ENCODE peak calls at places on chromosomes 7 and 10, in five cellular contexts. C is kidney, L is cardiac muscle cell, Q is uterus, A is IMR-90. H is an unnamed sample.

GRCh38 chr10:17394854-17395253 is 59.5 kb downstream of the ST8SIA6 start:
- DNase-seq in C (no peak), L (no peak), Q (no peak), A (no peak), H (no peak)

GRCh38 chr10:73771722-73772279 is 10.0 kb upstream of the CHCHD1 start:
- DNase-seq in C (no peak), L (peak; percentile 32), Q (peak; percentile 89), A (peak; percentile 73), H (peak; percentile 86)

GRCh38 chr7:28408105-28408973 is 4.0 kb upstream of the CREB5 start:
- DNase-seq in C (peak; percentile 65), L (no peak), Q (peak; percentile 60), A (peak; percentile 81), H (peak; percentile 44)

GRCh38 chr10:25745976-25746375 is 188.1 kb upstream of the MYO3A start:
- DNase-seq in C (no peak), L (peak; percentile 6), Q (no peak), A (no peak), H (no peak)

GRCh38 chr7:75738975-75739795 is 444 bp upstream of the HIP1 start:
- DNase-seq in C (peak; percentile 100), L (peak; percentile 100), Q (peak; percentile 100), A (peak; percentile 98), H (peak; percentile 99)

GRCh38 chr10:50563906-50564305 is 59.9 kb downstream of the SGMS1 start:
- DNase-seq in C (no peak), L (no peak), Q (no peak), A (no peak), H (no peak)

GRCh38 chr7:70156052-70156451 is 557.8 kb downstream of the AUTS2 start:
- DNase-seq in C (no peak), L (no peak), Q (no peak), A (no peak), H (no peak)

GRCh38 chr7:41979834-41980307 is 257.1 kb downstream of the GLI3 start:
- DNase-seq in C (no peak), L (peak; percentile 87), Q (peak; percentile 52), A (peak; percentile 55), H (no peak)

GRCh38 chr7:1123721-1124120 is 35.8 kb downstream of the GPER1 start:
- DNase-seq in C (peak; percentile 93), L (peak; percentile 95), Q (peak; percentile 78), A (peak; percentile 79), H (peak; percentile 73)

GRCh38 chr10:11610855-11611247 is 599 bp downstream of the USP6NL start:
- DNase-seq in C (peak; percentile 75), L (peak; percentile 63), Q (peak; percentile 30), A (peak; percentile 37), H (no peak)

GRCh38 chr7:80841566-80842478 is 77.0 kb downstream of the SEMA3C start:
- DNase-seq in C (no peak), L (no peak), Q (no peak), A (no peak), H (no peak)

GRCh38 chr7:106037489-106038176 is 74.5 kb downstream of the SYPL1 start:
- DNase-seq in C (no peak), L (no peak), Q (no peak), A (no peak), H (no peak)

GRCh38 chr10:126153686-126154628 is 234.3 kb downstream of the ADAM12 start:
- DNase-seq in C (no peak), L (peak; percentile 72), Q (no peak), A (peak; percentile 23), H (no peak)

GRCh38 chr7:116546916-116547315 is 22.1 kb downstream of the CAV1 start:
- DNase-seq in C (no peak), L (no peak), Q (no peak), A (no peak), H (no peak)

GRCh38 chr10:47456096-47456485 is 27.8 kb downstream of the ANXA8 start:
- DNase-seq in C (peak; percentile 50), L (no peak), Q (no peak), A (no peak), H (no peak)

GRCh38 chr7:124992881-124993562 is 63.4 kb upstream of the POT1 start:
- DNase-seq in C (no peak), L (peak; percentile 91), Q (no peak), A (peak; percentile 92), H (no peak)
- H3K27ac ChIP-seq in C (no peak overlapping the region), L (no peak overlapping the region), Q (no peak overlapping the region), A (peak overlapping the region; percentile 89), H (no peak overlapping the region)

DNA sequence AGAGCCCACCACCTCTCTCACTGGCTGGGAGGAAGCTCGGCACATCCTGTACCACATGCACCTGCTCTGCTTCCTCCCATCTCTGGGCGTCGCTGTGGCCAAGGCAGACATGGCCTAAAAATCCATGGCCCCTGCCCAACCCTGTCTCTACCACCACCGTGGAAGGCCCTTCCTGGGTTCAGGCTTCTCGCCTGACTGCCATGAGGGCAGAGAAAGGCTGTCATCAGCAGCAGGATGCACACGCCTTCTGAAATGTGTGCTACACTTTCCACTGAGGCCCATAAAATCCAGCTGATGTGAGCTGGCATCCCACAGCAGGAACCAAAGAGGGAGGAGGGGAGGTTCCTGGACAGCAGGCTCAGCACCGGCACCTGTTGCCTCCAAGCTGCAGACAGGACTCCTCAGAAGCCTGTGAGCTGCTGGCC is 93.4 kb downstream of the PTPRN2 start:
- DNase-seq in C (no peak), L (no peak), Q (no peak), A (no peak), H (no peak)
- TF ChIP-seq CTCF in C (no peak), L (no peak), Q (no peak), A (no peak), H (no peak)

GRCh38 chr10:723973-724372 is 34.5 kb upstream of the DIP2C start:
- DNase-seq in C (no peak), L (no peak), Q (no peak), A (no peak), H (no peak)
- H3K4me3 ChIP-seq in C (no peak overlapping the region), L (no peak overlapping the region), Q (no peak overlapping the region), A (no peak overlapping the region), H (no peak overlapping the region)

GRCh38 chr7:151678227-151678604 is 158.5 kb upstream of the RHEB start:
- DNase-seq in C (no peak), L (no peak), Q (no peak), A (no peak), H (no peak)
- H3K27ac ChIP-seq in C (no peak overlapping the region), L (peak overlapping the region; percentile 54), Q (no peak overlapping the region), A (no peak overlapping the region), H (no peak overlapping the region)

GRCh38 chr10:7417103-7417623 is 6.3 kb upstream of the SFMBT2 start:
- DNase-seq in C (no peak), L (peak; percentile 59), Q (no peak), A (peak; percentile 64), H (no peak)
- TF ChIP-seq CTCF in C (peak; percentile 48), L (peak; percentile 41), Q (peak; percentile 54), A (peak; percentile 69), H (peak; percentile 88)

GRCh38 chr10:21511931-21512330 is 13.6 kb downstream of the SKIDA1 start:
- DNase-seq in C (no peak), L (no peak), Q (no peak), A (no peak), H (no peak)

GRCh38 chr10:21508987-21509334 is 16.5 kb downstream of the SKIDA1 start:
- DNase-seq in C (no peak), L (no peak), Q (no peak), A (no peak), H (no peak)

GRCh38 chr10:21509391-21510217 is 15.9 kb downstream of the SKIDA1 start:
- DNase-seq in C (no peak), L (no peak), Q (no peak), A (no peak), H (no peak)

GRCh38 chr10:21513035-21513434 is 12.4 kb downstream of the SKIDA1 start:
- DNase-seq in C (no peak), L (no peak), Q (no peak), A (no peak), H (no peak)

GRCh38 chr10:21510218-21511070 is 15.0 kb downstream of the SKIDA1 start:
- DNase-seq in C (no peak), L (no peak), Q (no peak), A (no peak), H (peak; percentile 58)
- H3K4me3 ChIP-seq in C (peak overlapping the region; percentile 38), L (peak overlapping the region; percentile 78), Q (peak overlapping the region; percentile 46), A (peak overlapping the region; percentile 15), H (peak overlapping the region; percentile 77)

H was measured in dorsolateral prefrontal cortex.